ENCODE peak calls at places on chromosomes 13 and 19, in seven cellular contexts. I is left ventricle myocardium inferior, J is fibroblast of pulmonary artery, T is Peyer's patch, C is tibial artery, S is colonic mucosa, D is stomach. G is an unnamed sample.

GRCh38 chr19:47765522-47766358 is 12.8 kb upstream of the SELENOW start:
- DNase-seq in I (peak), J (peak), T (no peak), C (peak), S (peak), D (peak), G (no peak)

GRCh38 chr13:113405481-113406300 is 41.8 kb upstream of the GRTP1 start:
- DNase-seq in I (no peak), J (no peak), T (no peak), C (peak), S (no peak), D (no peak), G (no peak)

GRCh38 chr13:72208112-72208645 is 341.2 kb upstream of the DACH1 start:
- DNase-seq in I (no peak), J (no peak), T (no peak), C (no peak), S (no peak), D (no peak), G (no peak)

GRCh38 chr19:52248256-52248655 is 21.1 kb upstream of the ZNF766 start:
- DNase-seq in I (peak), J (peak), T (peak), C (no peak), S (peak), D (peak), G (no peak)

GRCh38 chr19:1041835-1042685 is 2.2 kb downstream of the ABCA7 start:
- DNase-seq in I (no peak), J (no peak), T (no peak), C (peak), S (peak), D (peak), G (no peak)

GRCh38 chr13:111398715-111399299 is 78.4 kb downstream of the TEX29 start:
- DNase-seq in I (no peak), J (no peak), T (peak), C (peak), S (no peak), D (peak), G (no peak)

GRCh38 chr19:18091217-18091608 is 4.5 kb upstream of the IL12RB1 start:
- DNase-seq in I (peak), J (no peak), T (peak), C (peak), S (peak), D (peak), G (peak)

GRCh38 chr19:1401138-1401888 is at the start of gene GAMT:
- DNase-seq in I (peak), J (peak), T (peak), C (no peak), S (no peak), D (no peak), G (peak)

GRCh38 chr19:2888739-2889224 is 11.9 kb upstream of the ZNF57 start:
- DNase-seq in I (no peak), J (no peak), T (peak), C (peak), S (no peak), D (no peak), G (peak)

GRCh38 chr19:38769635-38770211 is 3.6 kb downstream of the LGALS7 start:
- DNase-seq in I (peak), J (peak), T (peak), C (peak), S (peak), D (peak), G (peak)

GRCh38 chr19:8518536-8518935 is 4.6 kb upstream of the ZNF414 start:
- DNase-seq in I (no peak), J (no peak), T (no peak), C (no peak), S (no peak), D (no peak), G (no peak)

GRCh38 chr13:80011448-80012212 is 329.3 kb downstream of the SPRY2 start:
- DNase-seq in I (no peak), J (peak), T (no peak), C (no peak), S (peak), D (peak), G (no peak)

GRCh38 chr13:80454245-80454644 is 113.3 kb upstream of the SPRY2 start:
- DNase-seq in I (no peak), J (peak), T (no peak), C (no peak), S (no peak), D (no peak), G (no peak)

GRCh38 chr13:99436686-99437416 is 64.4 kb upstream of the TM9SF2 start:
- DNase-seq in I (peak), J (peak), T (peak), C (peak), S (peak), D (peak), G (peak)

DNA sequence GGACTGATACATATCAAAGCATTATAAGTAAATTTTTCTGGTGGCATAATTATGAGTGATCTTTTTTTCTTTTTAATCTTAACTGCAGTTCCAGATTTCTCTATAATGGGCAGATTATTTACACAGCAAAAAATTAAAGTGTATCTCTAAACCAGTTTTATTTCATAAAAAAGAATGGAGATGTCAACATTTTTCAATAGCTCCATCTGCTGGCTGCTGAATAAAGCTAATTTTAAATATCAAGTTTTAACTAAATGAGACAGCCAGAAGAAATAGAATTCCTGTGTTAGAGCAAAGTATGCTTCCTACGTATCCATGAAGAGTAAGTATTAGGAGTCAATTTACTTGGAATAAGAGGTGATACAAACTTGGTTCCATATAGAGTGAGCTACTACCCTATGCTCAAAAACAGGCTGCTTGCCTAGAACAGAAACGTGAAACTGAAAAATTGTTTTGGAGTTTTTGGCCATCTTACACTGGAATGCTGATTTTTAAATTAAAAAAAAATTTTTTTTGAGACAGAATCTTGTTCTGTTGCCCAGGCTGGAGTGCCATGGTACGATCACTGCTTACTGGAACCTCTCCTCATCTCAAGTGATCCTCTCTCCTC is 5.0 kb upstream of the PDS5B start:
- DNase-seq in I (no peak), J (peak), T (no peak), C (no peak), S (no peak), D (no peak), G (no peak)
- TF ChIP-seq CTCF in I (peak), J (peak), T (peak), C (peak), S (peak), D (no peak), G (no peak)

GRCh38 chr19:42363614-42364346 is 26.3 kb downstream of the CNFN start:
- DNase-seq in I (no peak), J (no peak), T (peak), C (no peak), S (no peak), D (no peak), G (no peak)

GRCh38 chr19:42361545-42361910 is 28.6 kb downstream of the CNFN start:
- DNase-seq in I (no peak), J (no peak), T (no peak), C (no peak), S (no peak), D (no peak), G (no peak)

GRCh38 chr19:42362891-42363440 is 27.1 kb downstream of the CNFN start:
- DNase-seq in I (no peak), J (no peak), T (no peak), C (no peak), S (no peak), D (no peak), G (no peak)

GRCh38 chr19:42362342-42362741 is 27.8 kb downstream of the CNFN start:
- DNase-seq in I (no peak), J (no peak), T (no peak), C (no peak), S (no peak), D (no peak), G (no peak)

GRCh38 chr19:42360787-42361544 is 29.1 kb downstream of the CNFN start:
- DNase-seq in I (no peak), J (no peak), T (no peak), C (no peak), S (no peak), D (no peak), G (no peak)
- TF ChIP-seq CTCF in I (no peak), J (no peak), T (no peak), C (no peak), S (no peak), D (no peak), G (no peak)

GRCh38 chr19:55341191-55342043 is 1.7 kb downstream of the KMT5C start:
- DNase-seq in I (peak), J (peak), T (peak), C (peak), S (peak), D (peak), G (no peak)

GRCh38 chr19:55342044-55342531 is 2.4 kb downstream of the KMT5C start:
- DNase-seq in I (no peak), J (no peak), T (no peak), C (no peak), S (no peak), D (no peak), G (no peak)

GRCh38 chr19:55340144-55340783 is 588 bp downstream of the KMT5C start:
- DNase-seq in I (no peak), J (no peak), T (no peak), C (no peak), S (peak), D (no peak), G (no peak)

GRCh38 chr19:55340784-55341147 is 1.1 kb downstream of the KMT5C start:
- DNase-seq in I (no peak), J (no peak), T (no peak), C (no peak), S (peak), D (no peak), G (no peak)

DNA sequence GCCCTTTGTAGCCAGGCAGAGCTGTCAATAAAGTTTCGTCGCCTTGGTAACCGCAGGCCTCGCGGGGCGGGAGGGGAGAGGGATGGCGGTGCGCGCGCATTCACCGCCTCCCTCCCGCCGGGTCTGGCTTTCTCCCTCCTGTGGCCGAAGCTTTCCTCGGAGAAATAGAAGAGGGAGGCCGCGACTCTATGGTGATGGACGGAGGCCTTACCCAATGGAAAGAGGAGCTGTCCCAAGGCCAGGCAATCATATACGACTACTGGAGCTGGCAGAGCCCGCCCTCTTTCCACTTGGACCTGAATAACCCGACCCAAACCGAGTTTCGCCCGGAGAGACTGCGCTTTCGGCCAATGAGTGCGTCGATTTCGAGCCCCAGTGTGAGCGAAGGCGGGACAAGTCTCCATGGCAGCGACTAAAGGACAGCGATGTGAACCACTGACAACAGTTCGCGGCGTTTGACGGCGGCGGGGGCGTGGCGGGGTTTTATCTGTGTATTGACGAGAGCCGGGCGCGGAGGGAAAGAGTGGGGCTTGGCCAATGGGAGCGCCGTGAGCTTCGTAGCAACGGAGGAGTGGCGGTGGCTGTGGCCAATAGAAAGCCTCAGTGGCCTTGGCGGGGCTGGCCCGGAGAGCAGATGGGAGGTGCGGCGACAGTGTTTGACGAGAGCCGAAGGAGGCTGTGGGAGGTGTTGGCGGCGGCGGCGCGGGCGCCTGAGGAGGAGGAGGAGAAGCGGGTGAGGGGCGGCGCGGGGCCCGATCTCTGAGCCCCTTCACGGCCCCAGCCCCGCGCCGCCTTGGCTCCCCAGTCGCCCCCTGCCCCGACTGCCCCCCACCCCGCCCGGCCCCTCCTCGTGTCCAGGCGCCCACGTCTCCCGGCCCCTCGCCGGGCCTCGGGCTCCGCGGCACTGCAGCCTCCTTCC is at the start of gene KMT5C:
- DNase-seq in I (peak), J (peak), T (peak), C (peak), S (peak), D (peak), G (peak)
- TF ChIP-seq CTCF in I (peak), J (peak), T (peak), C (peak), S (peak), D (peak), G (no peak)

GRCh38 chr19:50836543-50837195 is 3.3 kb upstream of the KLK15 start:
- DNase-seq in I (no peak), J (no peak), T (no peak), C (no peak), S (no peak), D (no peak), G (no peak)

GRCh38 chr19:50835785-50836542 is 2.6 kb upstream of the KLK15 start:
- DNase-seq in I (peak), J (peak), T (peak), C (no peak), S (peak), D (peak), G (peak)

GRCh38 chr19:50837300-50837699 is 3.9 kb upstream of the KLK15 start:
- DNase-seq in I (no peak), J (no peak), T (no peak), C (no peak), S (peak), D (no peak), G (no peak)

GRCh38 chr19:50839712-50840655 is 6.6 kb upstream of the KLK15 start:
- DNase-seq in I (no peak), J (no peak), T (no peak), C (peak), S (no peak), D (no peak), G (no peak)

DNA sequence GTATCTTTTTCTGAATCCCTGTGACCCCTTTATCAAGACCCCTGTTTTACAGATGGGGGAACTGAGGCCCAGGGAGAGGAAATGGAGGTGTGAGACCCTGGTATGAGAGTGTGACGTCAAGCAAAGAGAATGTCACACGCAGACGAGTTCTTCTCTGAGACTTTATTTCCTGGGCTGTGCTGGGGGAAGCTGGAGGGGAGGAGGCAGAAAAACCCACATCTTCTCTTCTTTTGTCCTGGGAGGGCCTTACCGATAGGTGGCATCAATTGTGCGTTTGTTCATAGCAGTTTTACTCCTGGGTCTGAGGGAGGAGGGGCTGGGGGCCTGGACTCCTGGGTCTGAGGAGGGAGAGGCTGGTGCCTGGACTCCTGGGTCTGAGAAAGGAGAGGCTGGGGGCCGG is 4.9 kb upstream of the KLK15 start:
- DNase-seq in I (no peak), J (peak), T (no peak), C (no peak), S (no peak), D (no peak), G (no peak)
- TF ChIP-seq CTCF in I (no peak), J (peak), T (no peak), C (no peak), S (no peak), D (no peak), G (no peak)

GRCh38 chr13:89726690-89727435 is 1620.6 kb upstream of the MIR17HG start:
- DNase-seq in I (no peak), J (peak), T (no peak), C (no peak), S (no peak), D (no peak), G (no peak)
- TF ChIP-seq CTCF in I (no peak), J (no peak), T (no peak), C (no peak), S (no peak), D (no peak), G (no peak)

DNA sequence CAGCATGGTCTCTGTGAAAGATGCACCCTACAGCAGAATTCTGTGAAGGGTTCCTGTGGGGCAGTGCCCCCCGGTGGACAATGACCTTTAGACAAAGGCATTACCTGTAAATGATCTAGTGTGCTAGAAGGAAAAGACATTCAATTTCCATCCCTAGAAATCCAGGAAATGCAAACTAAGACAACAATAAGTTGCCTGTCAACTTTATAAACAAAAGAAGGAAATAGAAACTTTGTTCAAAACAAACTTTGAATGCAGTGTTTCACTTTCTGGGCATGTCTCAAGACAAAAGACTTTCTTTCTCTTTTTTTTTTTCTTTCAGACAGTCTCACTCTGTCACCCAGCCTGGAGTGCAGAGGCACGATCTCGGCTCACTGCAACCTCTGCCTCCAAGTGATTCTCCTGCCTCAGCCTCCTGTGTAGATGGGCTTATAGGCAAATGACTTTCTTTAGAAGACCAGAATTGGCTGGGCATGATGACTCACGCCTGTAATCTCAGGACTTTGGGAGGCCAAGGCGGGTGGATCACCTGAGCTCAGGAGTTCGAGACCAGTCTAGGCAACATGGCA is 15.5 kb downstream of the TEX101 start:
- DNase-seq in I (no peak), J (no peak), T (no peak), C (no peak), S (peak), D (no peak), G (no peak)
- TF ChIP-seq CTCF in I (no peak), J (peak), T (no peak), C (no peak), S (no peak), D (no peak), G (no peak)

DNA sequence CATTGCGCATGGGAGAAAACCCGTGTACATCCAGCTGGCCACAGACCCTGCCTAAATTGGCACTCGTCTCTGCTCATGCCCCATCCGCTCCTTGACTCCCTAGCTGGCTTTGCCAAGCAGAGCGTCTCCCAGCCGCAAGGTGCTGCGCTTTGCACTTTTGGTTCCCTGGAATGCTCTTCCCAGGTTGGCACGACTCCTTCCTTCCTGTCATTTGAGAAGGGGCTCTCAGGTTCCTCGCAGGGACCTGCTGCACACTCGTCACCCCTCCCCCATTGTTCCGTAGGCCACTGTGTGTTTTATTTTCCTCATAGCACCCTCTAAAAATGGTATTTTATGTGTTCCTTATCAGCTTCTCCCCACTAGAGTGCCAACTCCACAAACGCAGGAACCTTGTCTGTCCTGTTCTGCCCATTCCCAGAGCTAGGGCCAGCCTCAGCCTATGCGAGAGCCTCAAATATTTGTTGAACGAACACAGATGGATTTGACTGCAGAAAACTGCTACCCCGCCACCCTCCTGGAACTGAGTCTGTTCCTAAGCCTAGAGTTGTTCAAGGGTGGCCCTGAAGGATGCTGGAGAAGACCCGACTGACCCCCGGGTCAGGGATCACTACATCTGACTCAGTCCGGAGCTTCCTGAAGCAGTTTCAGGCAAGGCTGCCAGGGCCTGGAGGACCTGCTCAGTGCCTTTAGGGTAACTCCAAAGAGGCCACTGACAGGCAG is 8.4 kb upstream of the CEBPA start:
- DNase-seq in I (no peak), J (no peak), T (no peak), C (no peak), S (peak), D (peak), G (no peak)
- TF ChIP-seq CTCF in I (no peak), J (no peak), T (no peak), C (no peak), S (no peak), D (peak), G (no peak)

GRCh38 chr13:94416454-94417080 is 62.9 kb downstream of the DCT start:
- DNase-seq in I (no peak), J (peak), T (no peak), C (no peak), S (no peak), D (no peak), G (no peak)
- TF ChIP-seq CTCF in I (peak), J (peak), T (no peak), C (no peak), S (peak), D (no peak), G (no peak)

GRCh38 chr19:29662604-29663404 is 2.5 kb upstream of the PLEKHF1 start:
- DNase-seq in I (peak), J (peak), T (no peak), C (peak), S (peak), D (peak), G (no peak)

GRCh38 chr19:29665826-29666633 is 769 bp downstream of the PLEKHF1 start:
- DNase-seq in I (peak), J (peak), T (no peak), C (peak), S (peak), D (peak), G (no peak)

GRCh38 chr19:29665215-29665825 is at the start of gene PLEKHF1:
- DNase-seq in I (peak), J (peak), T (peak), C (peak), S (peak), D (peak), G (peak)

GRCh38 chr19:29663861-29664752 is 1.2 kb upstream of the PLEKHF1 start:
- DNase-seq in I (no peak), J (no peak), T (no peak), C (peak), S (no peak), D (no peak), G (no peak)

DNA sequence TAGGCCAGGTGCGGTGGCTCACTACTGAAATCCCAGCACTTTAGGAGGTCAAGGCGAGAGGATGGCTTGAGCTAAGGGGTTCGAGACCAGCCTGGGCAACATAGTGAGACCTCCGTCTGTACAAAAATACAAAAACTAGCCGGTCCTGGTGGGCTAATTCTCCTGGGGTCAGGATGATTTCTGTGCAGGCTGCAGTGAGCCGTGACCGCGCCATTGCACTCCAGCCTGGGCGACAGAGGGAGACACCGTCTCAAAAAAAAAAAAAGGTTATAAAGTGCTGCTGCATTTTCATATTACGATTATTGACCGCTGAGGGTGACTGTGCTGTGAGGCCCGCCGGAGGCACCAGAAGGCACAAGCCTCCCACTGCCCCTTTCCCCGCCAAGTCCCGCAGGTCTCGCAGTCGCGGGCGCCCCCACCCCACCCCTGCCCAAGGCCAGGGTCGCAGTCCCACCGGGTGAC is 477 bp upstream of the PLEKHF1 start:
- DNase-seq in I (no peak), J (no peak), T (no peak), C (no peak), S (no peak), D (no peak), G (no peak)
- TF ChIP-seq CTCF in I (peak), J (no peak), T (peak), C (peak), S (no peak), D (no peak), G (no peak)

G was measured in activated B cell treated with CpG ODN at 0.5 μM for 24 hours.